ENCODE peak calls at places on chromosomes 2 and 18, in four cellular contexts. E, J, P and O are unnamed samples.

GRCh38 chr2:96436416-96436815 is 68.7 kb downstream of the NEURL3 start:
- DNase-seq in E (no peak), J (no peak), P (no peak), O (no peak)

GRCh38 chr2:101679037-101679726 is 18.3 kb upstream of the MAP4K4 start:
- DNase-seq in E (peak; percentile 36), J (no peak), P (no peak), O (no peak)

GRCh38 chr2:118645891-118646290 is 201.6 kb downstream of the EN1 start:
- DNase-seq in E (no peak), J (no peak), P (no peak), O (no peak)

GRCh38 chr2:240238786-240239185 is 98.3 kb upstream of the OTOS start:
- DNase-seq in E (no peak), J (no peak), P (no peak), O (no peak)

GRCh38 chr2:85215074-85216050 is 82.2 kb downstream of the TCF7L1 start:
- DNase-seq in E (peak; percentile 56), J (peak; percentile 60), P (no peak), O (no peak)

GRCh38 chr2:178194600-178195389 is 483 bp downstream of the OSBPL6 start:
- DNase-seq in E (no peak), J (peak; percentile 89), P (peak; percentile 28), O (peak; percentile 22)

GRCh38 chr2:26740346-26740745 is 23.7 kb upstream of the SLC35F6 start:
- DNase-seq in E (no peak), J (no peak), P (no peak), O (no peak)

GRCh38 chr2:216713691-216714411 is 18.5 kb upstream of the IGFBP5 start:
- DNase-seq in E (peak; percentile 83), J (no peak), P (no peak), O (no peak)

GRCh38 chr18:2390158-2390557 is 181.1 kb downstream of the METTL4 start:
- DNase-seq in E (no peak), J (no peak), P (no peak), O (no peak)

GRCh38 chr2:110735366-110735765 is 3.0 kb downstream of the ACOXL start:
- DNase-seq in E (no peak), J (peak; percentile 88), P (no peak), O (no peak)

GRCh38 chr2:10254373-10255188 is 48.1 kb upstream of the HPCAL1 start:
- DNase-seq in E (no peak), J (peak; percentile 65), P (no peak), O (no peak)

GRCh38 chr2:99864561-99865216 is 277.7 kb downstream of the AFF3 start:
- DNase-seq in E (no peak), J (no peak), P (no peak), O (no peak)

GRCh38 chr2:160292225-160292624 is 92.2 kb upstream of the ITGB6 start:
- DNase-seq in E (no peak), J (no peak), P (no peak), O (no peak)

GRCh38 chr2:169828141-169828811 is 1.0 kb downstream of the UBR3 start:
- DNase-seq in E (no peak), J (peak; percentile 66), P (peak; percentile 40), O (peak; percentile 28)

GRCh38 chr2:182903566-182903965 is 37.1 kb upstream of the FRZB start:
- DNase-seq in E (no peak), J (no peak), P (no peak), O (no peak)

GRCh38 chr18:79405019-79405780 is 9.5 kb downstream of the NFATC1 start:
- DNase-seq in E (no peak), J (no peak), P (peak; percentile 85), O (peak; percentile 62)

GRCh38 chr2:134398300-134398699 is 144.4 kb downstream of the MGAT5 start:
- DNase-seq in E (no peak), J (no peak), P (no peak), O (no peak)

GRCh38 chr2:3557588-3558204 is 437 bp downstream of the RNASEH1 start:
- DNase-seq in E (no peak), J (no peak), P (peak; percentile 5), O (no peak)

GRCh38 chr2:19554520-19554919 is 196.1 kb upstream of the OSR1 start:
- DNase-seq in E (no peak), J (no peak), P (no peak), O (no peak)

GRCh38 chr2:8574196-8575010 is 107.5 kb upstream of the ID2 start:
- DNase-seq in E (no peak), J (no peak), P (no peak), O (no peak)

GRCh38 chr2:159614534-159615186 is 1.7 kb downstream of the BAZ2B start:
- DNase-seq in E (no peak), J (no peak), P (no peak), O (no peak)

GRCh38 chr2:75146903-75147332 is 52.4 kb downstream of the TACR1 start:
- DNase-seq in E (peak; percentile 48), J (no peak), P (no peak), O (no peak)

GRCh38 chr2:178361588-178361987 is 89.4 kb downstream of the PRKRA start:
- DNase-seq in E (no peak), J (no peak), P (no peak), O (no peak)

GRCh38 chr2:172011814-172012580 is 12.2 kb downstream of the METAP1D start:
- DNase-seq in E (no peak), J (no peak), P (no peak), O (no peak)

GRCh38 chr2:185147361-185147760 is 549.0 kb downstream of the ZNF804A start:
- DNase-seq in E (no peak), J (no peak), P (no peak), O (no peak)

GRCh38 chr2:95350320-95351079 is 52.0 kb upstream of the FAHD2A start:
- DNase-seq in E (no peak), J (no peak), P (no peak), O (no peak)

GRCh38 chr2:97950329-97951154 is 45.2 kb downstream of the TMEM131 start:
- DNase-seq in E (peak; percentile 79), J (no peak), P (no peak), O (no peak)

GRCh38 chr2:11242545-11243174 is 87.4 kb downstream of the SLC66A3 start:
- DNase-seq in E (no peak), J (no peak), P (no peak), O (no peak)

GRCh38 chr2:219252084-219252483 is 959 bp upstream of the TUBA4B start:
- DNase-seq in E (no peak), J (no peak), P (peak; percentile 44), O (peak; percentile 52)